ENCODE peak calls at places on chromosomes 11 and 22, in six cellular contexts. L is IMR-90, R is right lobe of liver, C is ovary, N is AG04450, V is PC-9. O is an unnamed sample.

GRCh38 chr11:93939084-93939780 is 81.9 kb upstream of the HEPHL1 start:
- DNase-seq in L (peak), V (peak), C (no peak), R (no peak), N (no peak), O (no peak)

GRCh38 chr11:95084509-95084908 is 5.1 kb upstream of the ENDOD1 start:
- DNase-seq in R (no peak), N (no peak), C (no peak), V (peak), L (peak), O (no peak)

GRCh38 chr11:67640021-67640757 is 626 bp upstream of the TBX10 start:
- DNase-seq in R (peak), L (peak), C (peak), V (peak), N (no peak), O (peak)

GRCh38 chr11:65560555-65561418 is 2.6 kb upstream of the LTBP3 start:
- DNase-seq in C (peak), L (peak), N (no peak), R (no peak), V (no peak), O (no peak)

GRCh38 chr11:75762885-75763284 is 5.7 kb upstream of the DGAT2 start:
- DNase-seq in C (no peak), R (no peak), V (peak), L (peak), N (no peak), O (no peak)

GRCh38 chr11:121012091-121012490 is 11.8 kb upstream of the TBCEL start:
- DNase-seq in R (no peak), L (no peak), N (no peak), V (peak), C (no peak), O (no peak)

GRCh38 chr22:50435701-50436115 is 39.1 kb downstream of the SBF1 start:
- DNase-seq in C (no peak), L (no peak), V (no peak), R (peak), N (no peak), O (no peak)

GRCh38 chr22:40498454-40499186 is 128.2 kb downstream of the SGSM3 start:
- DNase-seq in L (peak), V (peak), R (no peak), C (no peak), N (peak), O (no peak)

GRCh38 chr11:70712471-70712870 is 314.1 kb downstream of the CTTN start:
- DNase-seq in R (no peak), L (no peak), C (no peak), V (no peak), N (no peak), O (no peak)

GRCh38 chr11:33930317-33931021 is 38.6 kb upstream of the LMO2 start:
- DNase-seq in N (no peak), R (no peak), L (no peak), C (no peak), V (no peak), O (no peak)

GRCh38 chr11:19275496-19275895 is 34.8 kb upstream of the E2F8 start:
- DNase-seq in C (no peak), N (no peak), L (no peak), R (no peak), V (peak), O (no peak)

GRCh38 chr11:70521475-70522260 is 123.3 kb downstream of the CTTN start:
- DNase-seq in N (no peak), R (peak), V (no peak), C (no peak), L (no peak), O (no peak)

GRCh38 chr22:49494555-49494954 is 333.1 kb downstream of the BRD1 start:
- DNase-seq in V (no peak), C (no peak), N (no peak), L (no peak), R (no peak), O (no peak)

GRCh38 chr11:58006940-58007339 is 16.7 kb upstream of the OR9Q1 start:
- DNase-seq in R (no peak), N (peak), V (no peak), L (peak), C (no peak), O (no peak)

GRCh38 chr11:65973439-65974110 is 12.0 kb downstream of the SART1 start:
- DNase-seq in N (no peak), C (no peak), R (peak), V (no peak), L (peak), O (no peak)

GRCh38 chr11:74154621-74155281 is 16.1 kb downstream of the C2CD3 start:
- DNase-seq in V (peak), R (no peak), C (no peak), L (no peak), N (no peak), O (no peak)

GRCh38 chr22:47610766-47611165 is 848.3 kb downstream of the TBC1D22A start:
- DNase-seq in C (no peak), V (no peak), N (no peak), L (no peak), R (no peak), O (no peak)

GRCh38 chr11:113876074-113876797 is 864 bp upstream of the USP28 start:
- DNase-seq in L (no peak), V (no peak), N (no peak), R (no peak), C (peak), O (no peak)

GRCh38 chr22:43411981-43412807 is at the start of gene MPPED1:
- DNase-seq in V (no peak), N (no peak), C (peak), L (no peak), R (peak), O (no peak)

GRCh38 chr22:17748555-17749353 is 25.5 kb downstream of the BID start:
- DNase-seq in C (no peak), N (no peak), V (no peak), L (no peak), R (no peak), O (no peak)

GRCh38 chr11:64894070-64894811 is 15.8 kb upstream of the EHD1 start:
- DNase-seq in C (peak), R (peak), N (no peak), L (peak), V (peak), O (peak)

GRCh38 chr11:74397531-74398243 is 546 bp downstream of the PGM2L1 start:
- DNase-seq in L (peak), R (peak), N (no peak), C (no peak), V (peak), O (peak)

GRCh38 chr22:31148953-31149627 is 8.8 kb upstream of the PLA2G3 start:
- DNase-seq in R (no peak), V (peak), C (peak), L (peak), N (peak), O (no peak)

GRCh38 chr22:31153357-31153756 is 6.6 kb upstream of the RNF185 start:
- DNase-seq in N (no peak), C (no peak), R (no peak), L (no peak), V (no peak), O (no peak)

GRCh38 chr22:31148516-31148915 is 8.2 kb upstream of the PLA2G3 start:
- DNase-seq in R (no peak), L (peak), N (no peak), C (no peak), V (no peak), O (no peak)

GRCh38 chr22:31151872-31152271 is 8.1 kb upstream of the RNF185 start:
- DNase-seq in N (no peak), V (no peak), L (no peak), C (no peak), R (no peak), O (no peak)

GRCh38 chr22:31150615-31151014 is 9.4 kb upstream of the RNF185 start:
- DNase-seq in N (no peak), C (no peak), R (no peak), L (no peak), V (no peak), O (no peak)
- TF ChIP-seq CTCF in N (peak), C (no peak), R (peak), L (peak), V (peak), O (no peak)

GRCh38 chr11:22702022-22702421 is 35.6 kb downstream of the GAS2 start:
- DNase-seq in N (no peak), L (no peak), R (no peak), V (no peak), C (no peak), O (no peak)
- H3K27ac ChIP-seq in N (no peak), L (no peak), R (peak), V (no peak), C (no peak), O (no peak)

DNA sequence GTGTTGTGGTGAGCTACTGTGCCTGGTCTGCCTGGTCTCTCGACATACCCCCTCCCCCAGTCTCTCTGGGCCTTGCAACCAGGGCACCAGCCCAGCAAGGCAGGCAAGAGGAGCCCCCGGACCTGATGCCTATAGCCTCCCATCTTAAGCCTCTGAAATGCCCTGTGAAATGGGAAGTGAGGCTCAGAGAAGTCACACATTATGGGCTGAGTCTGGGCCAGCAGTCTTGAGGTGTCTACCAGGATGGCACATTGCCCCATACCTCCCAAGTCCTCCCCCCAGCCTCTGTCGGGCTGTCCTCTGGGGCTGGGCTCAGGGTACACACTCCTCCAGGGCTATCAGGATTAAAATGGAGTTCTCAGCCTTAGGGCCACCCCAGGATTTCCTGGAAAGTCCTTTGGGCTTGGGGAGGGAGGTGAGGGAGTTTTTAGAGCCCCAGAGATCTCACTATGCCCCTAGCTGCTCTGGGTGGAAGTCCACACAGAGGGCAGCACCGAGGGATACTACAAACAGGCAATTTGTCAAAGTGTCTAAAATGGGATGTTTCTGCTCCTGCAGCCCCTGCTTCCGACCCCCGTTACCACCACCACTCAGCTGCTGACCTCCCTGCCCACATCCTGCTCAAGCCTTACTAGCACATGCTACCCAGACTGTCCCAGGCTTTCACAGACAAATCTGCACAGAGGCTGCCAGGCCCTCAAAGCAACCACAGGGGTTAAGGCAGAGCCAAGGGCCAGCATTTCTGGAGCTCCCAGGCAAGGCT is 3.1 kb upstream of the SH3BP1 start:
- DNase-seq in N (no peak), V (no peak), L (peak), C (peak), R (no peak), O (no peak)
- TF ChIP-seq CTCF in N (peak), V (no peak), L (peak), C (no peak), R (no peak), O (no peak)

GRCh38 chr11:47235163-47235562 is 13.5 kb downstream of the ACP2 start:
- DNase-seq in C (no peak), L (no peak), N (no peak), V (no peak), R (no peak), O (no peak)
- H3K27ac ChIP-seq in C (peak), L (no peak), N (no peak), V (peak), R (no peak), O (peak)